ENCODE peak calls at places on chromosome 4, in ten cellular contexts. W is psoas muscle, R is stomach, S is Panc1, Q is endodermal cell, I is lower lobe of right lung, T is HCT116, C is tibial artery, D is OCI-LY7, E is tibial nerve. H is an unnamed sample. For H3K4me1 and H3K9me3, the result is how much of the 10 kb centered on the place peaks cover.

GRCh38 chr4:63017300-63017699 is 1392.0 kb downstream of the TECRL start:
- DNase-seq in W (no peak), I (no peak), S (no peak), E (no peak), R (no peak), D (no peak), T (no peak), C (no peak), Q (no peak), H (no peak)

GRCh38 chr4:157221895-157222763 is 1.6 kb downstream of the GRIA2 start:
- DNase-seq in Q (peak), C (no peak), I (no peak), W (peak), R (no peak), D (no peak), T (no peak), E (no peak), S (no peak), H (peak)

GRCh38 chr4:3419836-3420605 is 21.7 kb upstream of the HGFAC start:
- DNase-seq in W (peak), S (no peak), T (no peak), E (no peak), D (no peak), I (no peak), R (no peak), Q (peak), C (no peak), H (no peak)

GRCh38 chr4:45317739-45318138 is 591.4 kb upstream of the GNPDA2 start:
- DNase-seq in R (no peak), T (no peak), C (no peak), D (no peak), Q (no peak), E (no peak), W (no peak), S (no peak), I (no peak), H (no peak)

GRCh38 chr4:78939667-78940008 is 400 bp upstream of the PAQR3 start:
- DNase-seq in I (no peak), W (no peak), E (no peak), C (no peak), R (no peak), Q (no peak), S (no peak), T (no peak), D (no peak), H (no peak)

GRCh38 chr4:125719987-125720386 is 405.2 kb downstream of the FAT4 start:
- DNase-seq in W (no peak), D (no peak), R (no peak), T (peak), S (peak), Q (no peak), C (no peak), I (no peak), E (no peak), H (no peak)

GRCh38 chr4:122616910-122617596 is 3.8 kb downstream of the IL21 start:
- DNase-seq in R (no peak), S (no peak), T (no peak), D (no peak), E (no peak), C (no peak), I (no peak), Q (no peak), W (no peak), H (no peak)

GRCh38 chr4:180028682-180029081 is 2214.5 kb upstream of the TENM3 start:
- DNase-seq in T (peak), Q (peak), C (no peak), S (no peak), D (peak), R (no peak), E (no peak), I (peak), W (peak), H (no peak)

GRCh38 chr4:205097-205756 is 80.9 kb downstream of the ZNF718 start:
- DNase-seq in W (no peak), R (no peak), T (no peak), E (no peak), C (no peak), Q (no peak), S (no peak), I (no peak), D (no peak), H (no peak)

GRCh38 chr4:94488667-94489066 is 36.9 kb downstream of the PDLIM5 start:
- DNase-seq in T (no peak), I (no peak), D (no peak), C (no peak), E (no peak), S (no peak), W (no peak), Q (no peak), R (no peak), H (no peak)

GRCh38 chr4:155758500-155759371 is at the start of gene GUCY1B1:
- DNase-seq in D (no peak), W (peak), E (peak), T (no peak), Q (peak), R (peak), S (no peak), I (peak), C (peak), H (peak)

GRCh38 chr4:41658106-41658505 is 90.4 kb downstream of the PHOX2B start:
- DNase-seq in W (no peak), R (no peak), S (no peak), I (no peak), Q (no peak), E (no peak), D (no peak), C (no peak), T (no peak), H (no peak)

GRCh38 chr4:79235074-79235473 is 90.8 kb downstream of the NAA11 start:
- DNase-seq in W (no peak), D (no peak), T (no peak), Q (no peak), I (no peak), C (no peak), E (no peak), R (no peak), S (no peak), H (no peak)

GRCh38 chr4:149063007-149063406 is 620.8 kb upstream of the NR3C2 start:
- DNase-seq in T (no peak), I (no peak), D (no peak), R (no peak), Q (no peak), E (no peak), S (no peak), C (no peak), W (no peak), H (no peak)

GRCh38 chr4:141680060-141680459 is 43.7 kb downstream of the IL15 start:
- DNase-seq in D (no peak), R (no peak), S (no peak), C (no peak), T (no peak), Q (no peak), W (no peak), E (no peak), I (no peak), H (no peak)

GRCh38 chr4:77599378-77599777 is 6.2 kb upstream of the CXCL13 start:
- DNase-seq in I (no peak), E (no peak), T (peak), Q (peak), S (no peak), R (peak), D (peak), C (no peak), W (no peak), H (no peak)

GRCh38 chr4:188168621-188169020 is 29.4 kb downstream of the TRIML1 start:
- DNase-seq in C (no peak), W (no peak), E (no peak), I (no peak), D (no peak), Q (no peak), S (no peak), T (no peak), R (no peak), H (no peak)

GRCh38 chr4:56976283-56976877 is 1.0 kb downstream of the NOA1 start:
- DNase-seq in D (peak), T (no peak), W (peak), Q (no peak), S (no peak), R (peak), E (no peak), I (no peak), C (no peak), H (no peak)

GRCh38 chr4:79620627-79621026 is 212.6 kb upstream of the GK2 start:
- DNase-seq in D (no peak), I (no peak), E (no peak), T (no peak), R (no peak), C (no peak), S (no peak), W (no peak), Q (no peak), H (no peak)

GRCh38 chr4:168610911-168611530 is 114.2 kb downstream of the PALLD start:
- DNase-seq in I (no peak), C (no peak), E (no peak), Q (no peak), S (no peak), D (no peak), T (no peak), W (no peak), R (no peak), H (no peak)

GRCh38 chr4:76197001-76197743 is 16.5 kb downstream of the SCARB2 start:
- DNase-seq in E (no peak), R (no peak), C (no peak), Q (no peak), T (no peak), W (no peak), I (no peak), D (no peak), S (no peak), H (no peak)

GRCh38 chr4:187128971-187129370 is 405.3 kb upstream of the FAT1 start:
- DNase-seq in E (no peak), I (no peak), S (no peak), T (no peak), W (no peak), R (no peak), D (no peak), Q (no peak), C (no peak), H (no peak)

GRCh38 chr4:7023486-7023885 is 19.7 kb upstream of the TADA2B start:
- DNase-seq in C (no peak), S (no peak), Q (no peak), R (no peak), D (no peak), W (peak), T (no peak), E (no peak), I (no peak), H (no peak)
- TF ChIP-seq CTCF in C (no peak), S (no peak), Q (no peak), R (no peak), D (no peak), W (no peak), T (no peak), E (no peak), I (no peak), H (no peak)

DNA sequence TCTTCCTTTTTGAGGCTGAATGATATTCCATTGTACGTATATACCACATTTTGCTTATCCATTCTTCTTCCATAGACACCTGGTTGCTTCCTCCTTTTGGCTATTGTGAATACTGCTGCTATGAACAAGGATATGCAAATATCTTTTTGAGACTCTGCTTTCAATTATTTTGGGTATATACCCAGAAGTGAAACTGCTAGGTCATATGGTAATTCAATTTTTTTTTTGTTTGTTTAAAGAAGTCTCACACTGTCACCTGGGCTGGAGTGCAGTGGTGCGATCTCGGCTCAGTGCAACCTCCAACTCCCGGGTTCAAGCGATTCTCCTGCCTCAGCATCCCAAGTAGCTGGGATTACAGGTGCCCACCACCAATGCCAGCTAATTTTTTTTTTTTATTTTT is 75.3 kb downstream of the METTL14 start:
- DNase-seq in Q (no peak), S (no peak), I (no peak), R (no peak), W (no peak), C (no peak), E (no peak), T (no peak), D (peak), H (no peak)
- H3K4me1 ChIP-seq in Q (under half), S (under half), I (under half), R (under half), W (under half), C (half or more), E (half or more), T (under half), D (half or more), H (under half)

GRCh38 chr4:55409468-55410171 is 13.9 kb downstream of the TMEM165 start:
- DNase-seq in D (peak), Q (peak), E (no peak), R (no peak), W (no peak), I (no peak), S (no peak), C (no peak), T (no peak), H (no peak)
- H3K9me3 ChIP-seq in D (under half), Q (under half), E (under half), R (under half), W (under half), I (under half), S (under half), C (under half), T (under half), H (under half)

DNA sequence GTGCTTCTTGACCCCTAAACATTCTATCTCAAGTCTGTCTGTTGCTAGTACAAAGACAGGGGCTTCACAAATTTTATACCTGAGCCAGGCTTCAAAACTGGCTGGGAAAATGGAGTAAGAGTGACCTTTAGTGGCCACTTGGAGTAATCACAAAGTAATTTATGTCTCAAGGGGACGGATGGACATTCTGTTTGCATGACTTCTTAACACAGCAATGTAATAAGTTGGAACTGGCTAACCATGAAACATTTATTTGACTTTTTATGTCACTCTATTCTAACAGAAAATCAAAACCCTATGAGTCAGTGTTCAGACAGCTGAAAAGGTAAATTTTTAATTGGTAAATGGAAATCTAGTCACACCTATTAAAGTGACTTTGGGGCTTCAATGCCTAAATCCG is 600.6 kb downstream of the ANKRD50 start:
- DNase-seq in W (no peak), R (no peak), D (peak), Q (peak), I (no peak), T (peak), S (peak), E (no peak), C (no peak), H (no peak)
- TF ChIP-seq CTCF in W (peak), R (no peak), D (peak), Q (peak), I (peak), T (peak), S (peak), E (peak), C (peak), H (no peak)

DNA sequence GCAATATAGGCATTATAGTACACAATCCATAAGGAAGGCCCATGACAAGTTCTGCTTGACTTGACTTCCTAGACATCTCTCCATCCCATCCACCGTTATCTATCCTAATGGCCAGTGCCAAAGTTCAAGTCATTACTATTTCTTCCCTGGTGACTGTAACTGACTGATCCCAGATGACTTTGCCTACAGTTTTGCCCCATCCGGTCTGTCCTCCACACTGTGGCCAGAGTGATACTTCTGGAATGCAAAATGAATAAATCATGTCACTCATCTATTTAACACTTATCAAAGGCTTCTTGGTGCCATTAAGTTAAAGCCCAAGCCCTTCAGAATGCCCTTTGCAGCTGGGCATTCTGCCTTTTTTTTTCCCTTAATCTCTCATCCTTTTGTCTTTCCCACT is 130.8 kb downstream of the PPARGC1A start:
- DNase-seq in I (no peak), R (no peak), T (no peak), Q (no peak), D (no peak), S (no peak), W (no peak), C (no peak), E (no peak), H (no peak)
- H3K4me1 ChIP-seq in I (under half), R (under half), T (under half), Q (under half), D (under half), S (under half), W (under half), C (under half), E (under half), H (under half)

GRCh38 chr4:7408166-7408565 is 26.6 kb downstream of the PSAPL1 start:
- DNase-seq in R (no peak), T (no peak), I (no peak), C (no peak), D (no peak), W (no peak), S (no peak), E (no peak), Q (no peak), H (no peak)
- H3K9me3 ChIP-seq in R (under half), T (under half), I (under half), C (under half), D (under half), W (under half), S (under half), E (under half), Q (under half), H (under half)

H was measured in pancreas.